ENCODE peak calls at places on chromosomes 13 and 19, in four cellular contexts. M, Z, I and X are unnamed samples.

GRCh38 chr19:51352783-51353360 is 10.9 kb upstream of the VSIG10L start:
- DNase-seq in M (no peak), Z (no peak), I (no peak), X (no peak)

GRCh38 chr13:34933786-34934185 is 8.3 kb upstream of the NBEA start:
- DNase-seq in M (no peak), Z (no peak), I (no peak), X (no peak)

GRCh38 chr19:57566396-57567256 is 7.0 kb upstream of the ZNF550 start:
- DNase-seq in M (no peak), Z (peak), I (no peak), X (no peak)

GRCh38 chr19:7505288-7505681 is 10.6 kb upstream of the ZNF358 start:
- DNase-seq in M (no peak), Z (no peak), I (no peak), X (no peak)

GRCh38 chr19:39704181-39705044 is at the start of gene LGALS14:
- DNase-seq in M (no peak), Z (no peak), I (no peak), X (no peak)

GRCh38 chr13:40666058-40666904 is at the start of gene FOXO1:
- DNase-seq in M (peak), Z (peak), I (peak), X (no peak)

GRCh38 chr19:51078104-51078503 is 4.6 kb downstream of the KLK14 start:
- DNase-seq in M (no peak), Z (no peak), I (no peak), X (no peak)

GRCh38 chr13:41652735-41653361 is 195.5 kb downstream of the RGCC start:
- DNase-seq in M (peak), Z (peak), I (peak), X (no peak)

GRCh38 chr19:3966051-3967017 is 4.6 kb downstream of the DAPK3 start:
- DNase-seq in M (no peak), Z (no peak), I (no peak), X (no peak)

GRCh38 chr13:111281751-111282311 is 38.6 kb upstream of the TEX29 start:
- DNase-seq in M (no peak), Z (no peak), I (no peak), X (no peak)

GRCh38 chr19:47723573-47723923 is 10.3 kb downstream of the EHD2 start:
- DNase-seq in M (no peak), Z (peak), I (peak), X (no peak)

GRCh38 chr13:30453727-30454126 is 12.0 kb downstream of the HMGB1 start:
- DNase-seq in M (no peak), Z (peak), I (no peak), X (no peak)

GRCh38 chr19:47518139-47518538 is 3.3 kb upstream of the NAPA start:
- DNase-seq in M (no peak), Z (no peak), I (no peak), X (peak)

GRCh38 chr13:98466634-98467236 is 110.2 kb downstream of the STK24 start:
- DNase-seq in M (peak), Z (peak), I (peak), X (no peak)

GRCh38 chr13:52650731-52651130 is 1.9 kb upstream of the SUGT1 start:
- DNase-seq in M (peak), Z (no peak), I (no peak), X (no peak)

GRCh38 chr19:18990128-18990708 is 43.1 kb downstream of the SUGP2 start:
- DNase-seq in M (no peak), Z (no peak), I (no peak), X (no peak)

GRCh38 chr19:30064776-30065494 is 122.9 kb downstream of the URI1 start:
- DNase-seq in M (no peak), Z (no peak), I (no peak), X (no peak)

GRCh38 chr13:21625366-21625765 is 21.4 kb upstream of the MICU2 start:
- DNase-seq in M (no peak), Z (peak), I (peak), X (no peak)

GRCh38 chr13:34967851-34968562 is 25.9 kb downstream of the NBEA start:
- DNase-seq in M (no peak), Z (no peak), I (no peak), X (no peak)

GRCh38 chr13:46575321-46575721 is 22.4 kb downstream of the LRCH1 start:
- DNase-seq in M (no peak), Z (no peak), I (no peak), X (peak)

GRCh38 chr13:73259061-73259908 is 200.5 kb downstream of the KLF5 start:
- DNase-seq in M (no peak), Z (no peak), I (no peak), X (no peak)

GRCh38 chr19:6044056-6044805 is 66.1 kb downstream of the RFX2 start:
- DNase-seq in M (no peak), Z (no peak), I (no peak), X (no peak)

GRCh38 chr19:1651548-1652394 is 644 bp downstream of the TCF3 start:
- DNase-seq in M (peak), Z (no peak), I (no peak), X (no peak)

GRCh38 chr19:1136201-1136600 is 32.4 kb downstream of the GPX4 start:
- DNase-seq in M (no peak), Z (no peak), I (no peak), X (no peak)

DNA sequence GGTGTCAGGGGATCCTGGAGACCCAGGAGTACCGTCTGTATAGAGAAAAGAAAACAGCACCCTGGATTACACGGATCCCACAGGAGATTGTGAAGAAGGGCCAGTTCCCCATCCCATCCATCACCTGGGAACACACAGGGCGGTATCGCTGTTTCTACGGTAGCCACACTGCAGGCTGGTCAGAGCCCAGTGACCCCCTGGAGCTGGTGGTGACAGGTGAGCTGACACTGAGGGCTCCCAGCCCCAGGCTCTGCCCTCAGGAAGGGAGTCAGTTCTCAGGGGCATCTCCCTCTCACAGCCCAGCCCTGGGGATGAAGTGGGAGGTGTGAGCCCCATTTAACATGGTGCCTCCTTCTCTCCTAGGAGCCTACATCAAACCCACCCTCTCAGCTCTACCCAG is 1.3 kb downstream of the LILRA1 start:
- DNase-seq in M (no peak), Z (no peak), I (no peak), X (no peak)
- H3K4me3 ChIP-seq in M (no peak), Z (no peak), I (no peak), X (no peak)

GRCh38 chr13:109840893-109841287 is 54.5 kb upstream of the IRS2 start:
- DNase-seq in M (no peak), Z (no peak), I (no peak), X (no peak)

GRCh38 chr13:109843695-109844094 is 57.3 kb upstream of the IRS2 start:
- DNase-seq in M (no peak), Z (no peak), I (no peak), X (no peak)

GRCh38 chr13:109836629-109837607 is 50.5 kb upstream of the IRS2 start:
- DNase-seq in M (no peak), Z (no peak), I (peak), X (peak)

GRCh38 chr13:109842521-109842920 is 56.1 kb upstream of the IRS2 start:
- DNase-seq in M (no peak), Z (no peak), I (no peak), X (no peak)

GRCh38 chr13:109840201-109840892 is 54.0 kb upstream of the IRS2 start:
- DNase-seq in M (no peak), Z (no peak), I (no peak), X (no peak)
- TF ChIP-seq POLR2AphosphoS2 in M (no peak), Z (no peak), I (no peak), X (no peak)

GRCh38 chr19:55376381-55376933 is at the start of gene TMEM190:
- DNase-seq in M (peak), Z (peak), I (no peak), X (no peak)
- H3K4me3 ChIP-seq in M (no peak), Z (no peak), I (peak), X (no peak)

GRCh38 chr19:55083004-55083850 is 7.6 kb downstream of the EPS8L1 start:
- DNase-seq in M (no peak), Z (no peak), I (no peak), X (no peak)
- TF ChIP-seq POLR2AphosphoS2 in M (no peak), Z (no peak), I (no peak), X (no peak)

DNA sequence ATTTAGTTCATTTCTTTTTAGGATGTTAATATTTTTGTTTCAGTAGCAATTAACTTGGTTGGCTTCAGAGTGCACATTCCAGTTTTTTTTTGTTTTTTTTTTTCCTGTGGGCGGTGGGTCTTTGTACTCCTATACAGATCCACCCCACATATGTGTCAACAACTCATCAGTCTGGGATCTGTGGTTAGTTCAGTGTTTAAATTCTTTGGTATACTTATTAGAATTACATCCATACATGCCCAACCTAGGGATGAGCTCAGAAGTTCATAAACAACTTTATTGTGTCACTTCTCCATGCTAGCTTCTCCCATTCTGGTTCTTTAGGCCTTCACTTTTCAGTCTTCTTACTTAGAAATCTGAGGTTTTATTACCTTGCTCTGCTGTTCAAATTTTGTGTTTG is 50.9 kb downstream of the PCCA start:
- DNase-seq in M (no peak), Z (no peak), I (peak), X (no peak)
- H3K4me3 ChIP-seq in M (no peak), Z (no peak), I (no peak), X (no peak)